ENCODE peak calls at places on chromosomes 4 and X, in eight cellular contexts. One of them, this sample, is unnamed.

GRCh38 chr4:122764808-122765189 is 32.3 kb downstream of the BBS12 start:
- DNase-seq in K562: no peak
- DNase-seq in sigmoid colon: no peak
- DNase-seq in HCT116: no peak
- DNase-seq in IMR-90: peak; percentile 92
- DNase-seq in breast epithelium: no peak
- DNase-seq in tibial nerve: no peak
- DNase-seq in heart left ventricle: no peak
- DNase-seq in this sample: no peak

GRCh38 chr4:143183513-143184216 is 1.1 kb upstream of the USP38 start:
- DNase-seq in K562: peak; percentile 11
- DNase-seq in sigmoid colon: no peak
- DNase-seq in HCT116: no peak
- DNase-seq in IMR-90: no peak
- DNase-seq in breast epithelium: no peak
- DNase-seq in tibial nerve: no peak
- DNase-seq in heart left ventricle: no peak
- DNase-seq in this sample: no peak

GRCh38 chr4:6548201-6548881 is 26.6 kb upstream of the MAN2B2 start:
- DNase-seq in K562: peak; percentile 57
- DNase-seq in sigmoid colon: no peak
- DNase-seq in HCT116: peak; percentile 46
- DNase-seq in IMR-90: peak; percentile 22
- DNase-seq in breast epithelium: no peak
- DNase-seq in tibial nerve: no peak
- DNase-seq in heart left ventricle: no peak
- DNase-seq in this sample: peak; percentile 12

GRCh38 chr4:8085491-8086479 is 72.8 kb downstream of the ABLIM2 start:
- DNase-seq in K562: no peak
- DNase-seq in sigmoid colon: no peak
- DNase-seq in HCT116: no peak
- DNase-seq in IMR-90: no peak
- DNase-seq in breast epithelium: no peak
- DNase-seq in tibial nerve: no peak
- DNase-seq in heart left ventricle: peak; percentile 21
- DNase-seq in this sample: no peak

GRCh38 chr4:3676907-3677495 is 89.2 kb upstream of the ADRA2C start:
- DNase-seq in K562: no peak
- DNase-seq in sigmoid colon: peak; percentile 40
- DNase-seq in HCT116: no peak
- DNase-seq in IMR-90: no peak
- DNase-seq in breast epithelium: no peak
- DNase-seq in tibial nerve: no peak
- DNase-seq in heart left ventricle: peak; percentile 40
- DNase-seq in this sample: no peak

GRCh38 chr4:88341227-88342192 is 37.1 kb upstream of the HERC6 start:
- DNase-seq in K562: no peak
- DNase-seq in sigmoid colon: peak; percentile 74
- DNase-seq in HCT116: no peak
- DNase-seq in IMR-90: peak; percentile 95
- DNase-seq in breast epithelium: no peak
- DNase-seq in tibial nerve: no peak
- DNase-seq in heart left ventricle: no peak
- DNase-seq in this sample: peak; percentile 8

GRCh38 chr4:186726440-186727148 is 2.9 kb upstream of the FAT1 start:
- DNase-seq in K562: peak; percentile 70
- DNase-seq in sigmoid colon: peak; percentile 87
- DNase-seq in HCT116: peak; percentile 56
- DNase-seq in IMR-90: peak; percentile 80
- DNase-seq in breast epithelium: peak; percentile 74
- DNase-seq in tibial nerve: peak; percentile 53
- DNase-seq in heart left ventricle: peak; percentile 84
- DNase-seq in this sample: peak; percentile 79

GRCh38 chr4:182242793-182243192 is 409 bp upstream of the TENM3 start:
- DNase-seq in K562: no peak
- DNase-seq in sigmoid colon: no peak
- DNase-seq in HCT116: no peak
- DNase-seq in IMR-90: peak; percentile 74
- DNase-seq in breast epithelium: no peak
- DNase-seq in tibial nerve: no peak
- DNase-seq in heart left ventricle: no peak
- DNase-seq in this sample: no peak

GRCh38 chr4:178415925-178416324 is 973.7 kb upstream of the AGA start:
- DNase-seq in K562: no peak
- DNase-seq in sigmoid colon: no peak
- DNase-seq in HCT116: no peak
- DNase-seq in IMR-90: no peak
- DNase-seq in breast epithelium: no peak
- DNase-seq in tibial nerve: no peak
- DNase-seq in heart left ventricle: peak; percentile 53
- DNase-seq in this sample: no peak

GRCh38 chr4:163911891-163912290 is 417.4 kb downstream of the TMA16 start:
- DNase-seq in K562: no peak
- DNase-seq in sigmoid colon: no peak
- DNase-seq in HCT116: no peak
- DNase-seq in IMR-90: no peak
- DNase-seq in breast epithelium: no peak
- DNase-seq in tibial nerve: no peak
- DNase-seq in heart left ventricle: no peak
- DNase-seq in this sample: no peak

GRCh38 chrX:20244936-20245335 is 21.8 kb downstream of the RPS6KA3 start:
- DNase-seq in K562: no peak
- DNase-seq in sigmoid colon: no peak
- DNase-seq in HCT116: no peak
- DNase-seq in IMR-90: peak; percentile 20
- DNase-seq in breast epithelium: no peak
- DNase-seq in tibial nerve: peak; percentile 6
- DNase-seq in heart left ventricle: no peak
- DNase-seq in this sample: no peak

GRCh38 chr4:105145059-105145912 is 1.4 kb upstream of the TET2 start:
- DNase-seq in K562: no peak
- DNase-seq in sigmoid colon: no peak
- DNase-seq in HCT116: no peak
- DNase-seq in IMR-90: no peak
- DNase-seq in breast epithelium: no peak
- DNase-seq in tibial nerve: no peak
- DNase-seq in heart left ventricle: no peak
- DNase-seq in this sample: no peak

GRCh38 chr4:165364452-165365080 is 14.2 kb upstream of the CPE start:
- DNase-seq in K562: no peak
- DNase-seq in sigmoid colon: no peak
- DNase-seq in HCT116: no peak
- DNase-seq in IMR-90: no peak
- DNase-seq in breast epithelium: no peak
- DNase-seq in tibial nerve: no peak
- DNase-seq in heart left ventricle: no peak
- DNase-seq in this sample: no peak

GRCh38 chrX:57104406-57104805 is 16.9 kb downstream of the SPIN2B start:
- DNase-seq in K562: peak; percentile 25
- DNase-seq in sigmoid colon: no peak
- DNase-seq in HCT116: no peak
- DNase-seq in IMR-90: no peak
- DNase-seq in breast epithelium: no peak
- DNase-seq in tibial nerve: no peak
- DNase-seq in heart left ventricle: no peak
- DNase-seq in this sample: no peak

GRCh38 chr4:164396439-164396838 is 357.5 kb upstream of the SMIM31 start:
- DNase-seq in K562: no peak
- DNase-seq in sigmoid colon: no peak
- DNase-seq in HCT116: no peak
- DNase-seq in IMR-90: no peak
- DNase-seq in breast epithelium: no peak
- DNase-seq in tibial nerve: no peak
- DNase-seq in heart left ventricle: no peak
- DNase-seq in this sample: no peak

GRCh38 chr4:113784497-113785254 is 23.1 kb upstream of the CAMK2D start:
- DNase-seq in K562: no peak
- DNase-seq in sigmoid colon: no peak
- DNase-seq in HCT116: peak; percentile 6
- DNase-seq in IMR-90: peak; percentile 99
- DNase-seq in breast epithelium: no peak
- DNase-seq in tibial nerve: no peak
- DNase-seq in heart left ventricle: no peak
- DNase-seq in this sample: no peak

GRCh38 chrX:63713510-63713909 is 71.5 kb downstream of the ARHGEF9 start:
- DNase-seq in K562: no peak
- DNase-seq in sigmoid colon: no peak
- DNase-seq in HCT116: no peak
- DNase-seq in IMR-90: peak; percentile 9
- DNase-seq in breast epithelium: no peak
- DNase-seq in tibial nerve: no peak
- DNase-seq in heart left ventricle: no peak
- DNase-seq in this sample: no peak

GRCh38 chr4:27692868-27693634 is 832.4 kb downstream of the STIM2 start:
- DNase-seq in K562: no peak
- DNase-seq in sigmoid colon: no peak
- DNase-seq in HCT116: no peak
- DNase-seq in IMR-90: no peak
- DNase-seq in breast epithelium: no peak
- DNase-seq in tibial nerve: no peak
- DNase-seq in heart left ventricle: no peak
- DNase-seq in this sample: no peak

DNA sequence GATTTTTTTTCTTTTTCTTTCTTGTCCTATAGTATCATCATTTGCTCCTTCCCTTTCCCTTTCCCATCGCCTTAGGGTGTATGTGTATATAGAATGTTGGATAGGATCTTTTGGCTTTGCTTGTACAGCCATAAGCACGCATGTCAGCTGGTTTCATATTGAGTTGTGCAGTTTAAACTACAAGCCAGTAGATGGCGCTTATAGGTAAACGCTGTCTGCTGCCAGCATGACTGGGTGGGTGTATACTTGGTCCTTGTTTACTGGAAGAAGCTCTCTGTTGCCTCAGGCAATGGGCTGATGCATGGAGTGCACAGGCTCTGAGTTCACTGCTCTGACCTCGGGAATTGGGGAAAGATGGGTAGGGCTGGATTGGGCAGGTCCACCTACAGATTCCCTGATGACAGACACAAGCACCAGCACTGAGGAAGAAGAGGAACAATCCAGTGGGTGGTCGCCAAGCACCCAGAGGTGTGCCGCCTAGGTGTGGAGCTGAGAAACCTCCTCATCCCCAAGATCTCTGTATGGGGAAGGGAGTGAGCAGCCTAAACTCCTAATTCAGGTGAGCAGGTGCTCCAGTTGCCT is 831.5 kb downstream of the STIM2 start:
- DNase-seq in K562: peak; percentile 5
- DNase-seq in sigmoid colon: no peak
- DNase-seq in HCT116: peak; percentile 45
- DNase-seq in IMR-90: peak; percentile 29
- DNase-seq in breast epithelium: no peak
- DNase-seq in tibial nerve: no peak
- DNase-seq in heart left ventricle: no peak
- DNase-seq in this sample: peak; percentile 13
- TF ChIP-seq CTCF in K562: peak; percentile 15
- TF ChIP-seq CTCF in sigmoid colon: no peak
- TF ChIP-seq CTCF in HCT116: peak; percentile 35
- TF ChIP-seq CTCF in IMR-90: peak; percentile 37
- TF ChIP-seq CTCF in breast epithelium: no peak
- TF ChIP-seq CTCF in tibial nerve: peak; percentile 11
- TF ChIP-seq CTCF in heart left ventricle: peak; percentile 28
- TF ChIP-seq CTCF in this sample: peak; percentile 39

DNA sequence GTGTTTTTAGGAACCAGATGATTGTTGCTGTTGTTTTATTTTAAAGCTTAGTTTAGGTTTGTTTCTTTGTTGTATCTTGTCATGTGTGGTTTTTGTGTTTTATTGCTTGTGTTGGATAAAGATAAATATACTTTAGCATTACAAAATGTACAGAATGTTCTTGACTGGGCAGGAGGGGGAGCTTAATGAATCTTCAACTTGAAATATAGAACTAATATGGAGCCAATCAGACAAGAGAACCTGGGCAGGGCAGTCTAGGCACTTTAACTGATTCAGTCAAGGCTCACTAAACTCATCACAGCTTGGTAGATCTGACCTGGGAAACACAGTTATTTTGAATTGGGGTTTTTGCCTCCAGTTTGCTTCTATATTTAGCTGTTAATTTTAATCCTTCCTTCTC is 304.2 kb downstream of the ARHGAP24 start:
- DNase-seq in K562: no peak
- DNase-seq in sigmoid colon: no peak
- DNase-seq in HCT116: no peak
- DNase-seq in IMR-90: peak; percentile 62
- DNase-seq in breast epithelium: no peak
- DNase-seq in tibial nerve: no peak
- DNase-seq in heart left ventricle: no peak
- DNase-seq in this sample: no peak
- H3K4me1 ChIP-seq in K562: no peaks in the 10 kb centered on the region
- H3K4me1 ChIP-seq in sigmoid colon: peaks cover 49% of the 10 kb centered on the region
- H3K4me1 ChIP-seq in HCT116: peaks cover 10% of the 10 kb centered on the region
- H3K4me1 ChIP-seq in IMR-90: peaks cover 7% of the 10 kb centered on the region
- H3K4me1 ChIP-seq in breast epithelium: no peaks in the 10 kb centered on the region
- H3K4me1 ChIP-seq in tibial nerve: peaks cover 42% of the 10 kb centered on the region
- H3K4me1 ChIP-seq in heart left ventricle: peaks cover 5% of the 10 kb centered on the region
- H3K4me1 ChIP-seq in this sample: peaks cover 42% of the 10 kb centered on the region

DNA sequence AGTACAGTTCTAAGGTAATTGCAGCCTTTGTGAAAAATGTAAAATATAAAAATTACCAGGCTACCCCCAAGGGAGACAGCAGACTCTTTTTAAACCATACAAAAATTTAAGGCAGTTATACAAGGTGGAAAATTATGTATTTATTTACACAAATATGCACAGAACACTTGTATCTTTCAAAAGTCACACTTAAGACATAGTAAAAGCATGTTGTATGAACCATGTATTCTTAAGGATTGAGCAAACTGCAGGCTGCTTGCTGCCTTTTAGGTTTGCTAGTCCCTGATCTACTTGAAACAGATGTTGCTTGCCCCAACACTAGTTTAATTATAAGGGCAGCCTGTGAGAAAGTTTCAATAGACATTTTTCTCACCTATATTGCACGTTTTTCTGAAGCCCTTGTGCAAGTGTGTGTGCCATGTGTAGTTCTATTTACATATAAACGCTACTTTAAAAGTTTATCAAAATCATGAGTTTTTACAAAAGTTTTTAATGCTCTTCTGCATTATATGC is 72.8 kb downstream of the PRSS12 start:
- DNase-seq in K562: peak; percentile 7
- DNase-seq in sigmoid colon: no peak
- DNase-seq in HCT116: no peak
- DNase-seq in IMR-90: no peak
- DNase-seq in breast epithelium: no peak
- DNase-seq in tibial nerve: no peak
- DNase-seq in heart left ventricle: no peak
- DNase-seq in this sample: no peak
- TF ChIP-seq POLR2A in K562: no peak
- TF ChIP-seq POLR2A in sigmoid colon: no peak
- TF ChIP-seq POLR2A in HCT116: no peak
- TF ChIP-seq POLR2A in IMR-90: no peak
- TF ChIP-seq POLR2A in breast epithelium: no peak
- TF ChIP-seq POLR2A in tibial nerve: no peak
- TF ChIP-seq POLR2A in heart left ventricle: no peak
- TF ChIP-seq POLR2A in this sample: no peak

DNA sequence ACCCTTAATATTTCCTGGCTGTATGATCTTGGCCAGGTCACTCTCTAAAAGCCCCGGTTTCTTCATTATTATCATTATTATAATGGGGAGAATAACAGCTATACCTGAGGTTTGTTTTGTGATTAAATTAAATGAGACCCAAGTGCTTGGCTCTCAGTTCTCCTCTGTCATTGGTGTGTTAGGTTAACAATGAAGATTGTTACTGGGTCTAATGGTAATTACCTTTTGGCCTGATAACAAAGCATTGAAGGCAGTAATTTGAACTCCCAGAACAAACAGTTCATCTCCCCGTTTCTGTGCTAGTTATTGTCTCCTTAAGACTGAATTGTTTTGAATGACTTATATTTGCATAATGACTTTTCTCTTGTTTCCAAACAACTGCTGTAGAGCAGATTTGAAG is 6.8 kb upstream of the ANAPC4 start:
- DNase-seq in K562: no peak
- DNase-seq in sigmoid colon: no peak
- DNase-seq in HCT116: no peak
- DNase-seq in IMR-90: no peak
- DNase-seq in breast epithelium: no peak
- DNase-seq in tibial nerve: no peak
- DNase-seq in heart left ventricle: no peak
- DNase-seq in this sample: no peak
- TF ChIP-seq CTCF in K562: no peak
- TF ChIP-seq CTCF in sigmoid colon: no peak
- TF ChIP-seq CTCF in HCT116: no peak
- TF ChIP-seq CTCF in IMR-90: no peak
- TF ChIP-seq CTCF in breast epithelium: no peak
- TF ChIP-seq CTCF in tibial nerve: no peak
- TF ChIP-seq CTCF in heart left ventricle: no peak
- TF ChIP-seq CTCF in this sample: no peak